ENCODE peak calls at places on chromosomes 2 and 18, in eight cellular contexts. U is HT1080, A is glomerular endothelial cell, B is GM12865, J is DMS 273 treated with DMSO at 0.1 percent for 48 hours, W is type B pancreatic cell, M is fibroblast of the conjunctiva, G is HEK293T. Q is an unnamed sample.
A peak's percentile ranks its signal among the peaks of the same experiment; 100 is the strongest.

GRCh38 chr2:33457588-33458247 is 18.7 kb upstream of the RASGRP3 start:
- DNase-seq in B (no peak), A (no peak), W (no peak), U (no peak), G (no peak), J (no peak), M (peak; percentile 46), Q (peak; percentile 34)

GRCh38 chr2:195105581-195105980 is 551.4 kb upstream of the SLC39A10 start:
- DNase-seq in U (no peak), J (no peak), B (no peak), W (no peak), M (no peak), A (no peak), G (no peak), Q (no peak)

GRCh38 chr18:7116001-7116831 is 1.4 kb downstream of the LAMA1 start:
- DNase-seq in U (no peak), A (no peak), G (peak; percentile 15), M (no peak), J (no peak), W (no peak), B (no peak), Q (peak; percentile 59)

GRCh38 chr2:20641123-20641985 is 9.5 kb downstream of the HS1BP3 start:
- DNase-seq in B (no peak), G (no peak), A (no peak), M (no peak), U (peak; percentile 73), J (no peak), W (no peak), Q (no peak)

GRCh38 chr2:7209776-7210555 is 292.8 kb downstream of the RNF144A start:
- DNase-seq in M (no peak), W (no peak), J (peak; percentile 5), U (peak; percentile 30), B (no peak), G (no peak), A (no peak), Q (peak; percentile 30)

GRCh38 chr2:20538308-20539132 is 91.6 kb downstream of the RHOB start:
- DNase-seq in W (no peak), G (no peak), A (no peak), M (no peak), U (no peak), B (no peak), J (no peak), Q (peak; percentile 28)

GRCh38 chr18:24500766-24501165 is 40.3 kb downstream of the HRH4 start:
- DNase-seq in U (no peak), G (no peak), B (no peak), W (no peak), M (no peak), J (no peak), A (no peak), Q (no peak)

GRCh38 chr2:218470454-218470853 is 51.5 kb downstream of the VIL1 start:
- DNase-seq in W (no peak), M (no peak), G (no peak), B (no peak), J (no peak), A (no peak), U (no peak), Q (no peak)

GRCh38 chr2:240163844-240164574 is 23.6 kb upstream of the OTOS start:
- DNase-seq in B (no peak), A (no peak), J (no peak), U (no peak), W (no peak), M (no peak), G (no peak), Q (no peak)

GRCh38 chr2:43219383-43220228 is 6.8 kb downstream of the ZFP36L2 start:
- DNase-seq in J (peak; percentile 63), A (no peak), U (peak; percentile 82), B (peak; percentile 96), G (peak; percentile 60), W (no peak), M (peak; percentile 65), Q (no peak)

GRCh38 chr2:237435844-237436590 is 22.1 kb upstream of the COL6A3 start:
- DNase-seq in A (no peak), G (no peak), U (peak; percentile 49), M (peak; percentile 79), B (no peak), W (no peak), J (no peak), Q (no peak)

GRCh38 chr2:216548901-216549321 is 50.3 kb downstream of the RPL37A start:
- DNase-seq in W (no peak), J (peak; percentile 25), G (no peak), M (peak; percentile 95), B (no peak), A (no peak), U (no peak), Q (no peak)

GRCh38 chr2:69046221-69046662 is 33.3 kb downstream of the ANTXR1 start:
- DNase-seq in B (no peak), M (no peak), J (no peak), A (peak; percentile 98), W (no peak), U (peak; percentile 81), G (no peak), Q (no peak)

GRCh38 chr18:50096766-50097435 is 98.0 kb downstream of the MYO5B start:
- DNase-seq in M (no peak), A (no peak), G (no peak), W (no peak), B (no peak), J (no peak), U (no peak), Q (no peak)

GRCh38 chr2:46669996-46670793 is 190.8 kb downstream of the TMEM247 start:
- DNase-seq in G (no peak), B (no peak), U (peak; percentile 61), A (no peak), M (no peak), W (no peak), J (peak; percentile 96), Q (no peak)

GRCh38 chr2:144249035-144249637 is 270.8 kb downstream of the ZEB2 start:
- DNase-seq in G (no peak), A (no peak), J (no peak), W (no peak), U (no peak), M (no peak), B (peak; percentile 29), Q (no peak)

GRCh38 chr2:182924311-182924710 is 57.9 kb upstream of the FRZB start:
- DNase-seq in W (no peak), B (no peak), M (no peak), U (no peak), A (no peak), G (no peak), J (no peak), Q (no peak)

GRCh38 chr2:230823264-230823964 is 41.3 kb upstream of the ITM2C start:
- DNase-seq in G (no peak), W (no peak), B (no peak), A (no peak), J (no peak), U (no peak), M (no peak), Q (no peak)

GRCh38 chr2:232444409-232445148 is 11.4 kb upstream of the ALPI start:
- DNase-seq in G (peak; percentile 56), B (peak; percentile 74), U (peak; percentile 66), M (peak; percentile 22), A (peak; percentile 18), W (no peak), J (no peak), Q (peak; percentile 27)

Q was measured in NCI-H345.